ENCODE peak calls at places on chromosomes 11 and 22, in five cellular contexts. O, X, B, Q and I are unnamed samples.

GRCh38 chr11:10351768-10352641 is 47.1 kb downstream of the ADM start:
- DNase-seq in O (no peak), X (peak; percentile 66), B (peak; percentile 21), Q (peak; percentile 52), I (peak; percentile 72)

GRCh38 chr22:43308451-43309235 is 34.5 kb downstream of the SCUBE1 start:
- DNase-seq in O (no peak), X (no peak), B (no peak), Q (no peak), I (no peak)

GRCh38 chr11:63917685-63918523 is 940 bp upstream of the RCOR2 start:
- DNase-seq in O (peak; percentile 83), X (peak; percentile 60), B (peak; percentile 62), Q (peak; percentile 62), I (no peak)

GRCh38 chr11:126924381-126924780 is 76.2 kb downstream of the KIRREL3 start:
- DNase-seq in O (no peak), X (no peak), B (no peak), Q (no peak), I (no peak)

GRCh38 chr11:118436639-118437045 is 350 bp downstream of the KMT2A start:
- DNase-seq in O (peak; percentile 56), X (no peak), B (no peak), Q (peak; percentile 32), I (peak; percentile 85)

GRCh38 chr11:134536219-134536618 is 124.2 kb upstream of the B3GAT1 start:
- DNase-seq in O (no peak), X (peak; percentile 4), B (no peak), Q (no peak), I (no peak)

GRCh38 chr11:45181595-45182550 is 35.4 kb downstream of the PRDM11 start:
- DNase-seq in O (no peak), X (no peak), B (no peak), Q (no peak), I (no peak)

GRCh38 chr22:48943567-48944432 is 883.9 kb downstream of the BRD1 start:
- DNase-seq in O (peak; percentile 49), X (no peak), B (peak; percentile 25), Q (peak; percentile 7), I (peak; percentile 74)

GRCh38 chr22:27614291-27615007 is 187.1 kb downstream of the MN1 start:
- DNase-seq in O (no peak), X (no peak), B (no peak), Q (no peak), I (no peak)

GRCh38 chr11:3177931-3178330 is 12.8 kb upstream of the OSBPL5 start:
- DNase-seq in O (peak; percentile 74), X (no peak), B (no peak), Q (no peak), I (no peak)

GRCh38 chr22:47213571-47214230 is 451.3 kb downstream of the TBC1D22A start:
- DNase-seq in O (peak; percentile 47), X (no peak), B (peak; percentile 28), Q (peak; percentile 28), I (no peak)

GRCh38 chr11:5684627-5685362 is at the start of gene TRIM5:
- DNase-seq in O (peak; percentile 85), X (peak; percentile 93), B (peak; percentile 97), Q (peak; percentile 87), I (peak; percentile 92)

GRCh38 chr11:95337175-95337957 is 106.4 kb upstream of the SESN3 start:
- DNase-seq in O (no peak), X (peak; percentile 53), B (no peak), Q (peak; percentile 43), I (peak; percentile 88)
- H3K4me3 ChIP-seq in O (no peak overlapping the region), X (no peak overlapping the region), B (no peak overlapping the region), Q (no peak overlapping the region), I (no peak overlapping the region)

DNA sequence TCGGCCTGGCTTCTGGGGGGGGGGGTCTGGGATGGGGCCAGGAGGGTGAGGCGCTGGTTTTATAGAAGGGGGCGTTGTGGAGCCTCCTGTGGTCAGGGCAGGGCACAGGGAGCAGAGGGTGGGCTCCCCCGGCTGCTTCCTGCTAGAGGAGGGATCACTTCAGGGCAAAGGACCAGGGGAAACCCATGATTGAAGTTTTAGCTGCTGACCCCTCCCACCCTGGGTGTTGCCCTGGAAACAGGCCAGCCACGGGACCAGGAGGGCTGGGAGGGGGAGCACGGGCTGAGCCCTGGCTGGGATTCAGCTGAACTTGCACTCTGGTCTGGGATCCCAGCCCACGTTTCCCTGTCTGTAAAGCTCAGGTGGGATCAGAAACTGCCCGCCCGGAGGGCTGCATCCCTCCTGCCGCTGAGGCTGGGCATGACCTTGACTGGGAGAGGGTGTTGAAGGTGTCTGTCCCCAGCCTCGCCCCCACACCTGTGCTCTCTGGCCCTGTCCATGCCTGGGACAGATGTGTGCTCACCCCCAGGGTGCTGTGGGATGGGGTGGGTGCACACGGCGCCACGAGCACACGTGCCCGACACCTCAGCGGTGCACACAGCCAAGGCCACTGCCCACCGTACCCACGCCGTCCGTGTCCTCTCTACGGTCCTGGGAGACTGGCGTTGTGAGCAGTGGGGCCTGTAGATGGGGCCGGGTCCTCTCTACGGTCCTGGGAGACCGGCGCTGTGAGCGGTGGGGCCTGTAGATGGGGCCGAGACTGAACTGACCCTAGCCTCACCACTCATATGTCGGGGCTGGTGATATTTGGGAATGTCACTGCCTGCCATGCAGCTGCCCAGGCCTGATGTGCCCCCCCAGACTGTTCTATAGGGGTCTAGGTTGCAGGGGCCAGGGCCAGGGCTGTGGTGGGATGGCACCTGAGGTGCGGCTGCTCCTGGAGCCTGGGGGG is 2.3 kb downstream of the TSPAN4 start:
- DNase-seq in O (peak; percentile 65), X (peak; percentile 96), B (peak; percentile 83), Q (peak; percentile 79), I (peak; percentile 96)
- TF ChIP-seq CTCF in O (no peak), X (no peak), B (no peak), Q (no peak), I (no peak)

GRCh38 chr11:70398834-70399680 is 728 bp downstream of the CTTN start:
- DNase-seq in O (peak; percentile 84), X (peak; percentile 37), B (no peak), Q (peak; percentile 26), I (no peak)

GRCh38 chr11:70400643-70401042 is 2.3 kb downstream of the CTTN start:
- DNase-seq in O (no peak), X (no peak), B (no peak), Q (no peak), I (no peak)

GRCh38 chr11:70397336-70397982 is 870 bp upstream of the CTTN start:
- DNase-seq in O (peak; percentile 88), X (no peak), B (no peak), Q (peak; percentile 20), I (no peak)

GRCh38 chr11:70397983-70398833 is at the start of gene CTTN:
- DNase-seq in O (peak; percentile 96), X (peak; percentile 85), B (peak; percentile 92), Q (peak; percentile 84), I (peak; percentile 55)

DNA sequence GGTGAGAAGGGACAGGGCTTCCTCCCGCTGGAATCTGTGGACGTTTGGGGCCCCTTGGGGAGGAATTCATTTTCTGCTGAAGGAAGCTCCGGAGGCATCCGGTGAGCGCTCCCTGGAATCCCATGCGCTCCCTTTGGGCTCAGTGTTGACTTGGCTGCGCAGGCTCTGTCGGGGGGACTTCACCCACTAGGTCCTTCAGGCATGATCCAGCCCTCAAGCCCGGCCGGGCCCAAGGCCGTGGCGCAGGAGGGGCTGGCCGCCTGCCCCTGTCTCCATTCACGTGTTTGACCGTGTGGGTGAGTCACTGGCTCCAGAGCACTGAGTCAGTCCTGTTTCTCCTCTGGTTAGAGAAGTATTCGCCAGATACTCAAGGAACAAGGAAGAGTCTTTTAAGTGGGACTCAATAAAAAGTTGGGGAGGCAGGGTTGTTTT is 1.4 kb downstream of the CTTN start:
- DNase-seq in O (peak; percentile 92), X (peak; percentile 89), B (peak; percentile 94), Q (peak; percentile 74), I (peak; percentile 82)
- TF ChIP-seq POLR2A in O (no peak), X (peak; percentile 48), B (peak; percentile 15), Q (peak; percentile 36), I (no peak)

GRCh38 chr11:47847537-47847891 is 636 bp downstream of the NUP160 start:
- DNase-seq in O (no peak), X (no peak), B (no peak), Q (no peak), I (no peak)

GRCh38 chr11:47847892-47848635 is at the start of gene NUP160:
- DNase-seq in O (peak; percentile 83), X (peak; percentile 83), B (peak; percentile 79), Q (peak; percentile 91), I (peak; percentile 97)

GRCh38 chr11:47850337-47850736 is 2.2 kb upstream of the NUP160 start:
- DNase-seq in O (peak; percentile 48), X (no peak), B (no peak), Q (no peak), I (no peak)

GRCh38 chr11:47848636-47849155 is 546 bp upstream of the NUP160 start:
- DNase-seq in O (no peak), X (no peak), B (no peak), Q (no peak), I (no peak)

GRCh38 chr11:47846998-47847397 is 1.2 kb downstream of the NUP160 start:
- DNase-seq in O (no peak), X (no peak), B (no peak), Q (no peak), I (no peak)
- H3K4me3 ChIP-seq in O (peak overlapping the region; percentile 97), X (no peak overlapping the region), B (peak overlapping the region; percentile 99), Q (peak overlapping the region; percentile 67), I (no peak overlapping the region)

DNA sequence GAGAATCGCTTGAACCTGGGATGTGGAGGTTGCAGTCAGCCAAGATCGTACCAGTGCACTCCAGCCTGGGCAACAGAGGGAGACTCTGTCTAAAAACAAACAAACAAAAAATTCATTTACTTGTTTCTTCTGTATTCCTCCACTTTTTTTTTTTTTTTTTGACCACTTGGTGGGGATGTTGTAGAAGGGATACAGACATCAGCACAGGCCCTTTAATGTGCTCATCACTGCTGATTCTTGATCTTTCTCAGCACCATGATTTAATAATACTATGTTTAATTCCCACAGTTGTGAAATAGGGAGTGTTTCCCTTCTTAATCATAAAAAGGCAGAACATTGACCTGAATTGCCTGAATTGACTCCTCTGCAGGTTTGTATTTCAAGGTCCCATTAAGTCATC is 4.5 kb downstream of the TTC9C start:
- DNase-seq in O (peak; percentile 59), X (no peak), B (no peak), Q (no peak), I (no peak)
- TF ChIP-seq CTCF in O (no peak), X (no peak), B (peak; percentile 41), Q (no peak), I (no peak)

GRCh38 chr11:71252434-71252781 is at the start of gene SHANK2:
- DNase-seq in O (no peak), X (no peak), B (peak; percentile 49), Q (peak; percentile 61), I (no peak)
- TF ChIP-seq POLR2A in O (no peak), X (no peak), B (no peak), Q (no peak), I (no peak)